ENCODE peak calls at places on chromosomes 2 and 18, in ten cellular contexts. One of them, this sample, is unnamed.
A peak's percentile ranks its signal among the peaks of the same experiment; 100 is the strongest.

GRCh38 chr2:128406629-128407252 is 88.1 kb upstream of the HS6ST1 start:
- DNase-seq in A549: no peak
- DNase-seq in fibroblast of lung: no peak
- DNase-seq in astrocyte of the cerebellum: no peak
- DNase-seq in MM.1S: no peak
- DNase-seq in CD8-positive, alpha-beta T cell: no peak
- DNase-seq in fibroblast of pulmonary artery: no peak
- DNase-seq in Panc1: no peak
- DNase-seq in left ventricle myocardium inferior: no peak
- DNase-seq in spleen: peak; percentile 68
- DNase-seq in this sample: no peak

GRCh38 chr18:79846936-79847557 is 49.3 kb downstream of the KCNG2 start:
- DNase-seq in A549: no peak
- DNase-seq in fibroblast of lung: no peak
- DNase-seq in astrocyte of the cerebellum: no peak
- DNase-seq in MM.1S: no peak
- DNase-seq in CD8-positive, alpha-beta T cell: no peak
- DNase-seq in fibroblast of pulmonary artery: no peak
- DNase-seq in Panc1: no peak
- DNase-seq in left ventricle myocardium inferior: no peak
- DNase-seq in spleen: peak; percentile 41
- DNase-seq in this sample: no peak

GRCh38 chr2:215573495-215573894 is 137.6 kb upstream of the FN1 start:
- DNase-seq in A549: no peak
- DNase-seq in fibroblast of lung: no peak
- DNase-seq in astrocyte of the cerebellum: no peak
- DNase-seq in MM.1S: no peak
- DNase-seq in CD8-positive, alpha-beta T cell: no peak
- DNase-seq in fibroblast of pulmonary artery: no peak
- DNase-seq in Panc1: no peak
- DNase-seq in left ventricle myocardium inferior: no peak
- DNase-seq in spleen: no peak
- DNase-seq in this sample: no peak

GRCh38 chr2:61134141-61134540 is 27.8 kb upstream of the C2orf74 start:
- DNase-seq in A549: no peak
- DNase-seq in fibroblast of lung: peak; percentile 71
- DNase-seq in astrocyte of the cerebellum: peak; percentile 71
- DNase-seq in MM.1S: no peak
- DNase-seq in CD8-positive, alpha-beta T cell: no peak
- DNase-seq in fibroblast of pulmonary artery: no peak
- DNase-seq in Panc1: no peak
- DNase-seq in left ventricle myocardium inferior: no peak
- DNase-seq in spleen: no peak
- DNase-seq in this sample: no peak

GRCh38 chr18:77124452-77124922 is 8.1 kb downstream of the MBP start:
- DNase-seq in A549: no peak
- DNase-seq in fibroblast of lung: peak; percentile 40
- DNase-seq in astrocyte of the cerebellum: no peak
- DNase-seq in MM.1S: no peak
- DNase-seq in CD8-positive, alpha-beta T cell: peak; percentile 76
- DNase-seq in fibroblast of pulmonary artery: no peak
- DNase-seq in Panc1: no peak
- DNase-seq in left ventricle myocardium inferior: no peak
- DNase-seq in spleen: peak; percentile 85
- DNase-seq in this sample: peak; percentile 88

GRCh38 chr2:218298314-218298875 is 6.1 kb upstream of the TMBIM1 start:
- DNase-seq in A549: no peak
- DNase-seq in fibroblast of lung: no peak
- DNase-seq in astrocyte of the cerebellum: no peak
- DNase-seq in MM.1S: no peak
- DNase-seq in CD8-positive, alpha-beta T cell: no peak
- DNase-seq in fibroblast of pulmonary artery: no peak
- DNase-seq in Panc1: no peak
- DNase-seq in left ventricle myocardium inferior: no peak
- DNase-seq in spleen: no peak
- DNase-seq in this sample: no peak

GRCh38 chr2:65997941-65998340 is 437.0 kb upstream of the MEIS1 start:
- DNase-seq in A549: no peak
- DNase-seq in fibroblast of lung: no peak
- DNase-seq in astrocyte of the cerebellum: no peak
- DNase-seq in MM.1S: peak; percentile 55
- DNase-seq in CD8-positive, alpha-beta T cell: no peak
- DNase-seq in fibroblast of pulmonary artery: no peak
- DNase-seq in Panc1: no peak
- DNase-seq in left ventricle myocardium inferior: no peak
- DNase-seq in spleen: no peak
- DNase-seq in this sample: no peak

GRCh38 chr2:173157894-173158293 is 82.2 kb downstream of the MAP3K20 start:
- DNase-seq in A549: no peak
- DNase-seq in fibroblast of lung: no peak
- DNase-seq in astrocyte of the cerebellum: no peak
- DNase-seq in MM.1S: no peak
- DNase-seq in CD8-positive, alpha-beta T cell: no peak
- DNase-seq in fibroblast of pulmonary artery: no peak
- DNase-seq in Panc1: no peak
- DNase-seq in left ventricle myocardium inferior: no peak
- DNase-seq in spleen: no peak
- DNase-seq in this sample: no peak

GRCh38 chr2:159091381-159091780 is 122.9 kb downstream of the TANC1 start:
- DNase-seq in A549: no peak
- DNase-seq in fibroblast of lung: peak; percentile 90
- DNase-seq in astrocyte of the cerebellum: peak; percentile 49
- DNase-seq in MM.1S: no peak
- DNase-seq in CD8-positive, alpha-beta T cell: no peak
- DNase-seq in fibroblast of pulmonary artery: peak; percentile 89
- DNase-seq in Panc1: no peak
- DNase-seq in left ventricle myocardium inferior: no peak
- DNase-seq in spleen: no peak
- DNase-seq in this sample: no peak

GRCh38 chr2:230326453-230327417 is at the start of gene SP140L:
- DNase-seq in A549: peak; percentile 55
- DNase-seq in fibroblast of lung: peak; percentile 81
- DNase-seq in astrocyte of the cerebellum: peak; percentile 47
- DNase-seq in MM.1S: peak; percentile 78
- DNase-seq in CD8-positive, alpha-beta T cell: peak; percentile 85
- DNase-seq in fibroblast of pulmonary artery: peak; percentile 84
- DNase-seq in Panc1: peak; percentile 47
- DNase-seq in left ventricle myocardium inferior: peak; percentile 73
- DNase-seq in spleen: peak; percentile 96
- DNase-seq in this sample: peak; percentile 88

GRCh38 chr18:7158201-7158600 is 40.6 kb upstream of the LAMA1 start:
- DNase-seq in A549: no peak
- DNase-seq in fibroblast of lung: peak; percentile 85
- DNase-seq in astrocyte of the cerebellum: no peak
- DNase-seq in MM.1S: no peak
- DNase-seq in CD8-positive, alpha-beta T cell: no peak
- DNase-seq in fibroblast of pulmonary artery: peak; percentile 84
- DNase-seq in Panc1: no peak
- DNase-seq in left ventricle myocardium inferior: no peak
- DNase-seq in spleen: no peak
- DNase-seq in this sample: no peak

GRCh38 chr2:170394988-170395387 is 217.0 kb downstream of the MYO3B start:
- DNase-seq in A549: peak; percentile 2
- DNase-seq in fibroblast of lung: no peak
- DNase-seq in astrocyte of the cerebellum: no peak
- DNase-seq in MM.1S: no peak
- DNase-seq in CD8-positive, alpha-beta T cell: no peak
- DNase-seq in fibroblast of pulmonary artery: no peak
- DNase-seq in Panc1: no peak
- DNase-seq in left ventricle myocardium inferior: no peak
- DNase-seq in spleen: no peak
- DNase-seq in this sample: no peak

GRCh38 chr2:162890690-162891311 is 52.2 kb upstream of the KCNH7 start:
- DNase-seq in A549: peak; percentile 75
- DNase-seq in fibroblast of lung: peak; percentile 67
- DNase-seq in astrocyte of the cerebellum: peak; percentile 64
- DNase-seq in MM.1S: peak; percentile 65
- DNase-seq in CD8-positive, alpha-beta T cell: no peak
- DNase-seq in fibroblast of pulmonary artery: peak; percentile 81
- DNase-seq in Panc1: peak; percentile 47
- DNase-seq in left ventricle myocardium inferior: no peak
- DNase-seq in spleen: no peak
- DNase-seq in this sample: peak; percentile 63
- TF ChIP-seq CTCF in A549: peak; percentile 92
- TF ChIP-seq CTCF in fibroblast of lung: peak; percentile 46
- TF ChIP-seq CTCF in astrocyte of the cerebellum: peak; percentile 89
- TF ChIP-seq CTCF in MM.1S: peak; percentile 92
- TF ChIP-seq CTCF in CD8-positive, alpha-beta T cell: no peak
- TF ChIP-seq CTCF in fibroblast of pulmonary artery: peak; percentile 95
- TF ChIP-seq CTCF in Panc1: peak; percentile 82
- TF ChIP-seq CTCF in left ventricle myocardium inferior: peak; percentile 58
- TF ChIP-seq CTCF in spleen: peak; percentile 43
- TF ChIP-seq CTCF in this sample: peak; percentile 77

GRCh38 chr2:210502997-210503621 is 26.6 kb upstream of the LANCL1 start:
- DNase-seq in A549: peak; percentile 64
- DNase-seq in fibroblast of lung: peak; percentile 33
- DNase-seq in astrocyte of the cerebellum: peak; percentile 44
- DNase-seq in MM.1S: peak; percentile 27
- DNase-seq in CD8-positive, alpha-beta T cell: no peak
- DNase-seq in fibroblast of pulmonary artery: peak; percentile 56
- DNase-seq in Panc1: peak; percentile 27
- DNase-seq in left ventricle myocardium inferior: peak; percentile 20
- DNase-seq in spleen: peak; percentile 59
- DNase-seq in this sample: peak; percentile 32

DNA sequence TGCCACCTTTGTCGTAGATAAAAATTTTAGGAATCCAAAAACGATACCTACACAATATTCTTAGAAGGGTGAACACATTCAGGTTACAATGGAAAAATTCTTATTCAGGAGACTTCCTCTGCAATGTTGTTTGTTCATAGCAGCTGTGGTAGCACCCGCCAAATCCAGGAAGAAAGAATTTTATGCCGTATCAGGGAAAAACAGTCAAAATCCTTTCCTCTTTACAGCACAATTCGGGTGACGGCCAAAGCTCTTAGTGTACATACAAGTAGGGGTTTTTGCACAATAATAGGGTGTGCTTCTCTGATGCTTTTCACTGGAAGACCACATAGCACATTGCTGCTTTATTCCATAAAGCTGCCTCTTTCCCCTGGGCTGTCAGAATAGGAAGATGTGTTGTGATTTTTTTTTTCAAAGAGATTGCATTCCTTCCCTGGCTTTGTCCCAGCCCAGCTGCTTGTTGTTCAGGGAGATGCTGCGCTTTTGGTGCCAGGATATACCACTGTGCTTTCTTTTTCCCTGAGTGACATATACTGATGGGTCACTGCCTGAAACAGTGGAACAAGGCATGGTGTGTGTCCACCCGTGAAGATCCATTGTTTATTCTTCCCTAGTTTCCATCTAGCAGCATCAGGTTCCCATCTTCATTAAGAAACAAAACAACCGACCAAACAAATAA is 27.2 kb upstream of the LANCL1 start:
- DNase-seq in A549: no peak
- DNase-seq in fibroblast of lung: peak; percentile 17
- DNase-seq in astrocyte of the cerebellum: peak; percentile 3
- DNase-seq in MM.1S: no peak
- DNase-seq in CD8-positive, alpha-beta T cell: no peak
- DNase-seq in fibroblast of pulmonary artery: peak; percentile 13
- DNase-seq in Panc1: no peak
- DNase-seq in left ventricle myocardium inferior: no peak
- DNase-seq in spleen: no peak
- DNase-seq in this sample: no peak
- H3K4me3 ChIP-seq in A549: no peak overlapping the region
- H3K4me3 ChIP-seq in fibroblast of lung: no peak overlapping the region
- H3K4me3 ChIP-seq in astrocyte of the cerebellum: no peak overlapping the region
- H3K4me3 ChIP-seq in MM.1S: no peak overlapping the region
- H3K4me3 ChIP-seq in CD8-positive, alpha-beta T cell: no peak overlapping the region
- H3K4me3 ChIP-seq in fibroblast of pulmonary artery: no peak overlapping the region
- H3K4me3 ChIP-seq in Panc1: no peak overlapping the region
- H3K4me3 ChIP-seq in left ventricle myocardium inferior: peak overlapping the region; percentile 41
- H3K4me3 ChIP-seq in spleen: peak overlapping the region; percentile 59
- H3K4me3 ChIP-seq in this sample: no peak overlapping the region

GRCh38 chr18:50024466-50024865 is 170.5 kb downstream of the MYO5B start:
- DNase-seq in A549: no peak
- DNase-seq in fibroblast of lung: no peak
- DNase-seq in astrocyte of the cerebellum: no peak
- DNase-seq in MM.1S: no peak
- DNase-seq in CD8-positive, alpha-beta T cell: no peak
- DNase-seq in fibroblast of pulmonary artery: no peak
- DNase-seq in Panc1: no peak
- DNase-seq in left ventricle myocardium inferior: no peak
- DNase-seq in spleen: no peak
- DNase-seq in this sample: no peak

GRCh38 chr18:50022985-50023384 is 172.0 kb downstream of the MYO5B start:
- DNase-seq in A549: no peak
- DNase-seq in fibroblast of lung: no peak
- DNase-seq in astrocyte of the cerebellum: no peak
- DNase-seq in MM.1S: no peak
- DNase-seq in CD8-positive, alpha-beta T cell: no peak
- DNase-seq in fibroblast of pulmonary artery: no peak
- DNase-seq in Panc1: no peak
- DNase-seq in left ventricle myocardium inferior: no peak
- DNase-seq in spleen: no peak
- DNase-seq in this sample: no peak
- TF ChIP-seq CTCF in A549: no peak
- TF ChIP-seq CTCF in fibroblast of lung: no peak
- TF ChIP-seq CTCF in astrocyte of the cerebellum: no peak
- TF ChIP-seq CTCF in MM.1S: no peak
- TF ChIP-seq CTCF in CD8-positive, alpha-beta T cell: no peak
- TF ChIP-seq CTCF in fibroblast of pulmonary artery: no peak
- TF ChIP-seq CTCF in Panc1: no peak
- TF ChIP-seq CTCF in left ventricle myocardium inferior: no peak
- TF ChIP-seq CTCF in spleen: no peak
- TF ChIP-seq CTCF in this sample: no peak

GRCh38 chr2:3533836-3534235 is 14.5 kb upstream of the ADI1 start:
- DNase-seq in A549: no peak
- DNase-seq in fibroblast of lung: no peak
- DNase-seq in astrocyte of the cerebellum: no peak
- DNase-seq in MM.1S: no peak
- DNase-seq in CD8-positive, alpha-beta T cell: no peak
- DNase-seq in fibroblast of pulmonary artery: no peak
- DNase-seq in Panc1: no peak
- DNase-seq in left ventricle myocardium inferior: no peak
- DNase-seq in spleen: no peak
- DNase-seq in this sample: no peak

GRCh38 chr2:3534251-3534814 is 15.0 kb upstream of the ADI1 start:
- DNase-seq in A549: no peak
- DNase-seq in fibroblast of lung: no peak
- DNase-seq in astrocyte of the cerebellum: no peak
- DNase-seq in MM.1S: no peak
- DNase-seq in CD8-positive, alpha-beta T cell: no peak
- DNase-seq in fibroblast of pulmonary artery: no peak
- DNase-seq in Panc1: no peak
- DNase-seq in left ventricle myocardium inferior: no peak
- DNase-seq in spleen: no peak
- DNase-seq in this sample: no peak

GRCh38 chr2:3535794-3536681 is 16.7 kb upstream of the ADI1 start:
- DNase-seq in A549: peak; percentile 66
- DNase-seq in fibroblast of lung: peak; percentile 93
- DNase-seq in astrocyte of the cerebellum: peak; percentile 78
- DNase-seq in MM.1S: no peak
- DNase-seq in CD8-positive, alpha-beta T cell: no peak
- DNase-seq in fibroblast of pulmonary artery: peak; percentile 89
- DNase-seq in Panc1: peak; percentile 67
- DNase-seq in left ventricle myocardium inferior: peak; percentile 65
- DNase-seq in spleen: peak; percentile 86
- DNase-seq in this sample: peak; percentile 48

GRCh38 chr2:3536682-3537632 is 17.6 kb upstream of the ADI1 start:
- DNase-seq in A549: peak; percentile 72
- DNase-seq in fibroblast of lung: peak; percentile 62
- DNase-seq in astrocyte of the cerebellum: no peak
- DNase-seq in MM.1S: no peak
- DNase-seq in CD8-positive, alpha-beta T cell: no peak
- DNase-seq in fibroblast of pulmonary artery: peak; percentile 65
- DNase-seq in Panc1: no peak
- DNase-seq in left ventricle myocardium inferior: peak; percentile 41
- DNase-seq in spleen: peak; percentile 85
- DNase-seq in this sample: peak; percentile 59

GRCh38 chr2:3535467-3535793 is 16.1 kb upstream of the ADI1 start:
- DNase-seq in A549: no peak
- DNase-seq in fibroblast of lung: no peak
- DNase-seq in astrocyte of the cerebellum: no peak
- DNase-seq in MM.1S: no peak
- DNase-seq in CD8-positive, alpha-beta T cell: no peak
- DNase-seq in fibroblast of pulmonary artery: no peak
- DNase-seq in Panc1: no peak
- DNase-seq in left ventricle myocardium inferior: no peak
- DNase-seq in spleen: no peak
- DNase-seq in this sample: no peak
- H3K4me3 ChIP-seq in A549: peak overlapping the region; percentile 45
- H3K4me3 ChIP-seq in fibroblast of lung: no peak overlapping the region
- H3K4me3 ChIP-seq in astrocyte of the cerebellum: peak overlapping the region; percentile 35
- H3K4me3 ChIP-seq in MM.1S: no peak overlapping the region
- H3K4me3 ChIP-seq in CD8-positive, alpha-beta T cell: no peak overlapping the region
- H3K4me3 ChIP-seq in fibroblast of pulmonary artery: peak overlapping the region; percentile 45
- H3K4me3 ChIP-seq in Panc1: peak overlapping the region; percentile 43
- H3K4me3 ChIP-seq in left ventricle myocardium inferior: peak overlapping the region; percentile 63
- H3K4me3 ChIP-seq in spleen: peak overlapping the region; percentile 64
- H3K4me3 ChIP-seq in this sample: peak overlapping the region; percentile 53

This sample was measured in GM12865.